ENCODE peak calls at places on chromosomes 4 and X, in nine cellular contexts. N is upper lobe of left lung, B is sigmoid colon, O is breast epithelium, L is HL-60, S is suprapubic skin, F is prostate gland, D is HepG2, J is H1. R is an unnamed sample.

GRCh38 chr4:101649790-101650450 is 140.6 kb upstream of the BANK1 start:
- DNase-seq in N (no peak), B (no peak), O (no peak), L (no peak), S (no peak), F (peak), D (no peak), J (no peak), R (no peak)

GRCh38 chr4:41437264-41437566 is 100.7 kb upstream of the LIMCH1 start:
- DNase-seq in N (no peak), B (no peak), O (no peak), L (no peak), S (no peak), F (no peak), D (no peak), J (no peak), R (no peak)

GRCh38 chr4:81470456-81471327 is 1.0 kb downstream of the RASGEF1B start:
- DNase-seq in N (peak), B (peak), O (no peak), L (no peak), S (peak), F (peak), D (no peak), J (no peak), R (no peak)

GRCh38 chr4:148435654-148436406 is 6.4 kb downstream of the NR3C2 start:
- DNase-seq in N (no peak), B (no peak), O (no peak), L (no peak), S (no peak), F (no peak), D (no peak), J (no peak), R (no peak)

GRCh38 chrX:46913710-46914109 is 1.5 kb downstream of the JADE3 start:
- DNase-seq in N (peak), B (no peak), O (no peak), L (peak), S (no peak), F (peak), D (peak), J (no peak), R (no peak)

GRCh38 chr4:8725071-8725841 is 132.7 kb downstream of the CPZ start:
- DNase-seq in N (peak), B (peak), O (peak), L (no peak), S (peak), F (no peak), D (no peak), J (no peak), R (no peak)

GRCh38 chr4:110778526-110778925 is 155.6 kb upstream of the PITX2 start:
- DNase-seq in N (no peak), B (no peak), O (no peak), L (no peak), S (no peak), F (no peak), D (no peak), J (no peak), R (no peak)

GRCh38 chr4:4470208-4470607 is 71.6 kb downstream of the STX18 start:
- DNase-seq in N (no peak), B (no peak), O (no peak), L (no peak), S (no peak), F (no peak), D (no peak), J (no peak), R (no peak)

GRCh38 chrX:54248309-54248708 is 65.3 kb upstream of the FAM120C start:
- DNase-seq in N (no peak), B (no peak), O (no peak), L (no peak), S (no peak), F (no peak), D (peak), J (no peak), R (peak)

GRCh38 chrX:150577174-150577573 is 8.8 kb downstream of the MTM1 start:
- DNase-seq in N (no peak), B (no peak), O (no peak), L (no peak), S (no peak), F (no peak), D (peak), J (no peak), R (no peak)

DNA sequence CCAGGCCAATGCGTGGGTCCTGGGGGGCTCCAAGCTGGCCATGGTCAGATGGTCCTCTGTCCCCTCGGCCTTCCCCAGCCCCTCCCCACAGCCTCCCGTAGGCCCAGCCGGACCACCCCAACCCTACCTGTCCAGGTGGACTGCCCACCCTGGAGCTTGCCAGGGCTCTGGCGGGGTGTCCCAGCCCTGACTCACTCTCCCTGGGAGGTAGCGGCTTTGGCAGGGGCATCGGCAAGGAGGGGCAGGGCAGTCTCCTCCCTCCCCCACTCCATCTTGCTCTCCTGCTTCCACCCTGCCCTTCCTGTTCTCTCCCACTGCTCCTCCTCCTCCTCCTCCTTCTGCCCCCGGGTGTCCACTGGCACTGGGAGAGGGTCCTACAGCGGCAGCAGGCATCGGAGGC is 7.4 kb downstream of the BGN start:
- DNase-seq in N (no peak), B (no peak), O (no peak), L (no peak), S (no peak), F (no peak), D (no peak), J (no peak), R (no peak)
- TF ChIP-seq POLR2AphosphoS5 in N (no peak), B (no peak), O (no peak), L (no peak), S (no peak), F (no peak), D (no peak), J (no peak), R (no peak)

GRCh38 chr4:64359496-64359895 is 49.8 kb downstream of the TECRL start:
- DNase-seq in N (no peak), B (no peak), O (no peak), L (no peak), S (no peak), F (no peak), D (no peak), J (no peak), R (no peak)

GRCh38 chr4:64360664-64361398 is 48.4 kb downstream of the TECRL start:
- DNase-seq in N (no peak), B (no peak), O (no peak), L (no peak), S (no peak), F (no peak), D (no peak), J (no peak), R (no peak)

GRCh38 chr4:64361399-64361740 is 47.9 kb downstream of the TECRL start:
- DNase-seq in N (no peak), B (no peak), O (no peak), L (no peak), S (no peak), F (no peak), D (no peak), J (no peak), R (no peak)
- H3K27ac ChIP-seq in N (no peak), B (no peak), O (no peak), L (no peak), S (no peak), F (no peak), D (no peak), J (no peak), R (no peak)

DNA sequence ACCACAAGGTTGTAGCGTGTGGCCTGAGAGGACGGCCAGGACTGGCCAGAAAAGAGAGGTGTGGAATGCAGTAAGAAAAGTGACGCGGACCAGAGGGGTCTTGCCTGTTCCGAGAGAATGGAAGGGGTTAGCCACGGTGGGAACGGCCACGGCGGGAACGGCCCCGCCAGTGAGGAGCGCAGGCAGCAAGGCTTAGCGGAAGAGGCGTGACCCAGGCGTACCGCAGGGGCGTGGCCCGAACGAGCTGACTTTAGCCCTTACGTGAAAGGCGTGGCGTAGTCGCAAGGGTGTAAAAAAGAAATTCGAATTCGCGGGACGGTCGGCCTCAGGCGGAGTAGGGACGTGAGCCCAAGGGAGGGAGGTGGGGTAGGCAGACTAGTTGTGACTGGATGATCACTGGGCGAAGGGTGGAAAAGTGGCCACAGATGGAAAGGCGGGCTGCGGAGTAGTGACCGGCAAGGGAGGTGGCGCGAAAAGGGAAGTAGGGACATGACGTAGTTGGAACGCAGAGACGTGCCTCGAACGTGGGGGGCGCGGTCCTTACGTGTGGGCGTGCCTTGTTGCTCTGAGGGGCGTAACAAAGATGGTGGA is 10.4 kb upstream of the CLTRN start:
- DNase-seq in N (peak), B (peak), O (peak), L (peak), S (peak), F (peak), D (peak), J (no peak), R (peak)
- TF ChIP-seq CTCF in N (no peak), B (no peak), O (no peak), L (no peak), S (no peak), F (no peak), D (no peak), J (no peak), R (no peak)

GRCh38 chrX:41344053-41344452 is 10.1 kb downstream of the DDX3X start:
- DNase-seq in N (no peak), B (no peak), O (no peak), L (no peak), S (no peak), F (no peak), D (no peak), J (no peak), R (no peak)
- TF ChIP-seq POLR2AphosphoS5 in N (no peak), B (no peak), O (no peak), L (no peak), S (no peak), F (no peak), D (no peak), J (no peak), R (no peak)

DNA sequence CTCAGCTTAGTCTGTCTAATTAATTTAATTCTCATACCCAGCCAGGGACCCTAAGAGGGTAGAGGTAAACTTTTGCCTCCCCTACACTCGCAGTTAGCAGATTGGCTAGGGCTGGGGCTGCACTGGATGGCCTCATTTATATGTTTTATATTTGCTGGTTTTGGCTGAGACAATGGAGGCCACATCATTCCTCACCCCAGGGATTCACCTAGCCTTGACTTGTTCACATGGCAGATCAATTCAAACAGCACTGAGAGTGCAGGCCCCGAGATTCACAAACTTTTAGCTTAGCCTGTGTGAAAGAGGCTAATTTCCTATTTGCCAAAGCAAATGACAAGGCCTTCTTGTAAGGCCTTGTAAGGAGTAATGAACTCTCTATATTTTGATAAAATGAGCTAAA is 844.4 kb downstream of the ARAP2 start:
- DNase-seq in N (no peak), B (no peak), O (no peak), L (no peak), S (no peak), F (no peak), D (no peak), J (no peak), R (no peak)
- H3K27ac ChIP-seq in N (no peak), B (no peak), O (no peak), L (no peak), S (no peak), F (no peak), D (no peak), J (no peak), R (no peak)

DNA sequence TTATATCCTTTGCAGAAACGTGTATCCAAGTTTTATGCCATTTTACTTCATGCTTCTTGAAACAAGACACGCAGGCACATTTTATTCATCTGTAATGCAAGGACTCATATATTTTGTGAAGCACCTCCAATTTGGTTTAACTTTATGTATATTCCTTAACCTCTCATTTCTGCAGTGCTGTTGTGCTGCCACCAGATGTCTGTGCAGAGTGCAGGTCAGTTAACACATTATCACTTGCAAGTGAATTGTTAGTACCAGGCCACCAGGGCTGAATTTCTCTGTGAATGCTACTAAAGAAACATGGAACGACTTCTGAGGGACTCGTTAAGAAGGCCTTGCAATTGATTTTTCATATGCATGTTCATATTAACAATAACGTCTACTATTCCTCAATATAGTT is 770.4 kb downstream of the NLGN4X start:
- DNase-seq in N (no peak), B (no peak), O (no peak), L (no peak), S (no peak), F (no peak), D (no peak), J (no peak), R (no peak)
- TF ChIP-seq CTCF in N (no peak), B (no peak), O (no peak), L (no peak), S (no peak), F (no peak), D (no peak), J (peak), R (no peak)

GRCh38 chr4:123398803-123399637 is 2.4 kb downstream of the SPRY1 start:
- DNase-seq in N (peak), B (peak), O (no peak), L (peak), S (peak), F (peak), D (peak), J (no peak), R (no peak)
- TF ChIP-seq POLR2AphosphoS5 in N (no peak), B (no peak), O (peak), L (peak), S (no peak), F (peak), D (no peak), J (peak), R (no peak)